ENCODE peak calls at places on chromosomes 11 and 22, in seven cellular contexts. V is H1, W is sigmoid colon, Z is prostate gland, X is spleen, U is suprapubic skin, G is stomach. B is an unnamed sample. For H3K4me1, the result is how much of the 10 kb centered on the place peaks cover.

GRCh38 chr11:2099523-2100316 is 39.5 kb downstream of the IGF2 start:
- DNase-seq in V (no peak), X (peak), W (peak), G (peak), U (peak), Z (peak), B (peak)

GRCh38 chr11:76524461-76524860 is 79.6 kb downstream of the EMSY start:
- DNase-seq in W (no peak), G (no peak), X (no peak), Z (no peak), U (no peak), V (no peak), B (no peak)

GRCh38 chr11:105968021-105968697 is 53.9 kb downstream of the MSANTD4 start:
- DNase-seq in Z (no peak), V (no peak), X (no peak), G (no peak), U (no peak), W (no peak), B (no peak)

GRCh38 chr11:34640050-34640971 is 19.4 kb downstream of the EHF start:
- DNase-seq in V (no peak), G (peak), U (no peak), X (no peak), Z (peak), W (no peak), B (peak)

GRCh38 chr11:117840881-117841581 is 16.5 kb upstream of the FXYD2 start:
- DNase-seq in X (no peak), G (peak), Z (no peak), V (peak), U (no peak), W (peak), B (peak)

GRCh38 chr22:40023226-40023925 is 28.6 kb downstream of the FAM83F start:
- DNase-seq in U (no peak), Z (no peak), X (peak), V (no peak), G (no peak), W (no peak), B (no peak)

GRCh38 chr11:64396079-64396591 is 37.2 kb downstream of the RPS6KA4 start:
- DNase-seq in Z (no peak), U (no peak), W (no peak), X (no peak), V (peak), G (no peak), B (no peak)

GRCh38 chr11:36141595-36141994 is 147.6 kb downstream of the COMMD9 start:
- DNase-seq in V (no peak), X (no peak), U (no peak), Z (no peak), W (no peak), G (no peak), B (no peak)

GRCh38 chr22:37827056-37827455 is 3.9 kb downstream of the GALR3 start:
- DNase-seq in X (no peak), G (no peak), Z (no peak), V (no peak), U (no peak), W (peak), B (no peak)

GRCh38 chr11:75577198-75577597 is 15.1 kb downstream of the SERPINH1 start:
- DNase-seq in Z (peak), G (peak), X (no peak), W (no peak), U (no peak), V (peak), B (no peak)

GRCh38 chr11:69636512-69636866 is 4.5 kb upstream of the CCND1 start:
- DNase-seq in U (no peak), X (no peak), V (peak), Z (no peak), G (peak), W (peak), B (peak)

GRCh38 chr11:34068098-34068497 is 16.6 kb downstream of the CAPRIN1 start:
- DNase-seq in X (no peak), G (no peak), V (no peak), W (no peak), Z (no peak), U (no peak), B (no peak)

GRCh38 chr22:43014062-43014875 is 680 bp downstream of the PACSIN2 start:
- DNase-seq in X (peak), U (peak), G (peak), W (peak), V (peak), Z (peak), B (peak)
- TF ChIP-seq POLR2A in X (no peak), U (no peak), G (no peak), W (no peak), V (no peak), Z (no peak), B (no peak)

GRCh38 chr11:107799245-107799859 is 59.2 kb downstream of the SLC35F2 start:
- DNase-seq in G (peak), U (peak), W (peak), V (peak), Z (peak), X (peak), B (peak)
- TF ChIP-seq POLR2AphosphoS5 in G (peak), U (no peak), W (no peak), V (no peak), Z (no peak), X (no peak), B (no peak)

GRCh38 chr11:102111787-102112653 is 1.8 kb downstream of the YAP1 start:
- DNase-seq in V (no peak), U (no peak), W (peak), X (no peak), G (peak), Z (peak), B (no peak)
- H3K4me1 ChIP-seq in V (under half), U (half or more), W (under half), X (under half), G (half or more), Z (under half), B (under half)

GRCh38 chr11:61160487-61161189 is 588 bp downstream of the VPS37C start:
- DNase-seq in V (peak), X (no peak), U (no peak), G (peak), Z (no peak), W (no peak), B (no peak)
- TF ChIP-seq POLR2A in V (no peak), X (no peak), U (no peak), G (no peak), Z (no peak), W (no peak), B (no peak)